ENCODE peak calls at places on chromosomes 11 and 22, in four cellular contexts. One of them, this sample, is unnamed.

GRCh38 chr11:912266-912665 is 1.7 kb upstream of the CHID1 start:
- DNase-seq in dorsolateral prefrontal cortex: no peak
- DNase-seq in ACHN: no peak
- DNase-seq in DMS153: no peak
- DNase-seq in this sample: no peak

GRCh38 chr11:116578971-116579687 is 193.7 kb downstream of the BUD13 start:
- DNase-seq in DMS153: no peak
- DNase-seq in ACHN: no peak
- DNase-seq in dorsolateral prefrontal cortex: peak; percentile 40
- DNase-seq in this sample: peak; percentile 35

GRCh38 chr11:116807601-116808261 is 15.4 kb downstream of the APOA4 start:
- DNase-seq in ACHN: no peak
- DNase-seq in dorsolateral prefrontal cortex: no peak
- DNase-seq in DMS153: no peak
- DNase-seq in this sample: no peak

GRCh38 chr11:29629281-29629680 is 387.5 kb downstream of the KCNA4 start:
- DNase-seq in DMS153: no peak
- DNase-seq in dorsolateral prefrontal cortex: no peak
- DNase-seq in ACHN: no peak
- DNase-seq in this sample: no peak

GRCh38 chr22:37625737-37626136 is 13.7 kb upstream of the SH3BP1 start:
- DNase-seq in dorsolateral prefrontal cortex: no peak
- DNase-seq in DMS153: no peak
- DNase-seq in ACHN: no peak
- DNase-seq in this sample: no peak

GRCh38 chr11:124085583-124085982 is 29.7 kb upstream of the VWA5A start:
- DNase-seq in ACHN: no peak
- DNase-seq in DMS153: no peak
- DNase-seq in dorsolateral prefrontal cortex: no peak
- DNase-seq in this sample: no peak

GRCh38 chr22:46025973-46026906 is 49.3 kb upstream of the WNT7B start:
- DNase-seq in DMS153: no peak
- DNase-seq in ACHN: no peak
- DNase-seq in dorsolateral prefrontal cortex: peak; percentile 18
- DNase-seq in this sample: no peak

GRCh38 chr22:43230983-43231723 is 44.2 kb upstream of the TTLL12 start:
- DNase-seq in ACHN: peak; percentile 41
- DNase-seq in DMS153: peak; percentile 47
- DNase-seq in dorsolateral prefrontal cortex: peak; percentile 43
- DNase-seq in this sample: no peak

GRCh38 chr11:68471360-68472340 is 11.1 kb downstream of the PPP6R3 start:
- DNase-seq in DMS153: no peak
- DNase-seq in ACHN: peak; percentile 19
- DNase-seq in dorsolateral prefrontal cortex: no peak
- DNase-seq in this sample: no peak

GRCh38 chr22:22428222-22429098 is 80.1 kb downstream of the ZNF280B start:
- DNase-seq in dorsolateral prefrontal cortex: no peak
- DNase-seq in ACHN: no peak
- DNase-seq in DMS153: no peak
- DNase-seq in this sample: no peak

GRCh38 chr11:9568854-9569587 is 4.4 kb upstream of the WEE1 start:
- DNase-seq in dorsolateral prefrontal cortex: no peak
- DNase-seq in ACHN: peak; percentile 72
- DNase-seq in DMS153: peak; percentile 81
- DNase-seq in this sample: no peak